ENCODE peak calls at places on chromosomes 6 and 20, in nine cellular contexts. Z, O, L, V, T, H, P, G and S are unnamed samples.

GRCh38 chr20:43914697-43915208 is at the start of gene TOX2:
- DNase-seq in Z (peak; percentile 27), O (no peak), L (peak; percentile 56), V (peak; percentile 93), T (no peak), H (peak; percentile 68), P (no peak), G (peak; percentile 39), S (no peak)

GRCh38 chr6:6890400-6890858 is 217.3 kb upstream of the RREB1 start:
- DNase-seq in Z (no peak), O (no peak), L (peak; percentile 74), V (no peak), T (peak; percentile 41), H (peak; percentile 71), P (no peak), G (no peak), S (no peak)

GRCh38 chr6:158847012-158847529 is 27.9 kb upstream of the EZR start:
- DNase-seq in Z (no peak), O (no peak), L (no peak), V (no peak), T (no peak), H (no peak), P (no peak), G (no peak), S (no peak)

GRCh38 chr20:49052334-49052733 is 6.2 kb downstream of the CSE1L start:
- DNase-seq in Z (no peak), O (no peak), L (no peak), V (no peak), T (no peak), H (no peak), P (no peak), G (no peak), S (no peak)

GRCh38 chr6:87848616-87849015 is 146.6 kb upstream of the AKIRIN2 start:
- DNase-seq in Z (no peak), O (no peak), L (no peak), V (no peak), T (peak; percentile 29), H (no peak), P (peak; percentile 75), G (no peak), S (no peak)

GRCh38 chr6:6811151-6812002 is 222.9 kb downstream of the LY86 start:
- DNase-seq in Z (no peak), O (no peak), L (no peak), V (peak; percentile 70), T (peak; percentile 64), H (no peak), P (peak; percentile 98), G (peak; percentile 79), S (no peak)

GRCh38 chr6:136532030-136532429 is 18.2 kb downstream of the MAP7 start:
- DNase-seq in Z (no peak), O (no peak), L (no peak), V (no peak), T (no peak), H (no peak), P (no peak), G (no peak), S (no peak)

GRCh38 chr6:56953597-56954388 is 1.1 kb upstream of the BEND6 start:
- DNase-seq in Z (no peak), O (no peak), L (no peak), V (no peak), T (no peak), H (no peak), P (no peak), G (peak; percentile 26), S (peak; percentile 2)

GRCh38 chr6:109092074-109092473 is 2.6 kb downstream of the SESN1 start:
- DNase-seq in Z (no peak), O (no peak), L (no peak), V (no peak), T (no peak), H (no peak), P (no peak), G (no peak), S (no peak)

GRCh38 chr20:51800132-51800721 is 2.1 kb downstream of the SALL4 start:
- DNase-seq in Z (peak; percentile 29), O (no peak), L (peak; percentile 65), V (peak; percentile 99), T (peak; percentile 73), H (peak; percentile 71), P (peak; percentile 92), G (peak; percentile 76), S (peak; percentile 74)

GRCh38 chr20:18284805-18285533 is 3.4 kb upstream of the ZNF133 start:
- DNase-seq in Z (no peak), O (no peak), L (no peak), V (no peak), T (no peak), H (no peak), P (no peak), G (no peak), S (no peak)

GRCh38 chr6:3282461-3283236 is 23.9 kb downstream of the PSMG4 start:
- DNase-seq in Z (no peak), O (no peak), L (peak; percentile 12), V (no peak), T (no peak), H (no peak), P (no peak), G (no peak), S (no peak)

GRCh38 chr6:132780770-132781371 is 17.6 kb downstream of the SLC18B1 start:
- DNase-seq in Z (no peak), O (no peak), L (no peak), V (peak; percentile 18), T (no peak), H (no peak), P (peak; percentile 18), G (peak; percentile 27), S (no peak)